ENCODE peak calls at places on chromosomes 6 and 20, in five cellular contexts. E is K562, N is fibroblast of lung, D is HepG2, P is H9. F is an unnamed sample. For H4K20me1, the result is how much of the 10 kb centered on the place peaks cover.

GRCh38 chr6:13538084-13538483 is 36.3 kb upstream of the SIRT5 start:
- DNase-seq in E (peak), N (peak), D (peak), P (no peak), F (peak)

GRCh38 chr6:156828280-156828703 is 51.1 kb downstream of the ARID1B start:
- DNase-seq in E (no peak), N (peak), D (peak), P (no peak), F (no peak)

GRCh38 chr6:63819831-63820230 is 184.2 kb downstream of the PHF3 start:
- DNase-seq in E (no peak), N (peak), D (no peak), P (no peak), F (no peak)

GRCh38 chr6:169099411-169100202 is 154.0 kb downstream of the THBS2 start:
- DNase-seq in E (no peak), N (peak), D (peak), P (peak), F (no peak)

GRCh38 chr20:63578224-63579016 is 4.4 kb upstream of the HELZ2 start:
- DNase-seq in E (no peak), N (no peak), D (no peak), P (no peak), F (no peak)

GRCh38 chr6:3414704-3415453 is 42.0 kb downstream of the SLC22A23 start:
- DNase-seq in E (peak), N (no peak), D (peak), P (peak), F (no peak)

GRCh38 chr6:165811512-165811911 is 148.5 kb upstream of the PDE10A start:
- DNase-seq in E (no peak), N (no peak), D (no peak), P (no peak), F (no peak)

GRCh38 chr6:28401172-28401571 is 1.6 kb upstream of the ZSCAN12 start:
- DNase-seq in E (no peak), N (peak), D (no peak), P (no peak), F (no peak)

GRCh38 chr20:34709836-34710567 is 5.9 kb downstream of the TP53INP2 start:
- DNase-seq in E (peak), N (no peak), D (no peak), P (peak), F (no peak)

GRCh38 chr6:43020847-43021246 is 576 bp upstream of the RRP36 start:
- DNase-seq in E (peak), N (peak), D (no peak), P (peak), F (no peak)

GRCh38 chr20:25321991-25322390 is 68.6 kb downstream of the ABHD12 start:
- DNase-seq in E (no peak), N (no peak), D (no peak), P (no peak), F (no peak)

GRCh38 chr20:56989516-56989915 is 276.9 kb downstream of the BMP7 start:
- DNase-seq in E (no peak), N (no peak), D (no peak), P (no peak), F (peak)

GRCh38 chr6:110541701-110542309 is 65.4 kb upstream of the SLC22A16 start:
- DNase-seq in E (no peak), N (no peak), D (no peak), P (no peak), F (no peak)

GRCh38 chr6:155604991-155605390 is 149.4 kb upstream of the NOX3 start:
- DNase-seq in E (no peak), N (no peak), D (no peak), P (no peak), F (no peak)

GRCh38 chr6:129609635-129610034 is 100.3 kb downstream of the ARHGAP18 start:
- DNase-seq in E (no peak), N (no peak), D (no peak), P (no peak), F (no peak)

GRCh38 chr6:52356017-52356416 is 5.9 kb upstream of the PAQR8 start:
- DNase-seq in E (no peak), N (no peak), D (no peak), P (no peak), F (no peak)

GRCh38 chr6:149648148-149649145 is at the start of gene KATNA1:
- DNase-seq in E (peak), N (peak), D (peak), P (peak), F (peak)

GRCh38 chr6:48826318-48826595 is 636.8 kb downstream of the MMUT start:
- DNase-seq in E (no peak), N (no peak), D (no peak), P (no peak), F (no peak)

GRCh38 chr6:19731286-19731685 is 105.9 kb upstream of the ID4 start:
- DNase-seq in E (no peak), N (peak), D (peak), P (no peak), F (no peak)

GRCh38 chr6:157060440-157060949 is 262.8 kb downstream of the TMEM242 start:
- DNase-seq in E (no peak), N (no peak), D (no peak), P (no peak), F (no peak)

GRCh38 chr20:36468149-36469000 is 72.9 kb upstream of the MYL9 start:
- DNase-seq in E (no peak), N (no peak), D (peak), P (no peak), F (no peak)

GRCh38 chr6:106913676-106914280 is 60.8 kb downstream of the CD24 start:
- DNase-seq in E (no peak), N (no peak), D (peak), P (no peak), F (no peak)

GRCh38 chr6:157235600-157236039 is 87.7 kb downstream of the TMEM242 start:
- DNase-seq in E (no peak), N (peak), D (peak), P (peak), F (no peak)

GRCh38 chr20:36579996-36580545 is 6.7 kb downstream of the TGIF2 start:
- DNase-seq in E (peak), N (peak), D (no peak), P (no peak), F (no peak)

GRCh38 chr20:9214676-9215075 is 145.8 kb downstream of the PLCB4 start:
- DNase-seq in E (no peak), N (peak), D (no peak), P (no peak), F (no peak)

GRCh38 chr6:5302995-5303622 is 41.8 kb downstream of the FARS2 start:
- DNase-seq in E (no peak), N (no peak), D (peak), P (peak), F (peak)

GRCh38 chr6:80523531-80523970 is 417.1 kb downstream of the BCKDHB start:
- DNase-seq in E (no peak), N (no peak), D (no peak), P (peak), F (no peak)

GRCh38 chr6:43083041-43083669 is 7.0 kb downstream of the PTK7 start:
- DNase-seq in E (no peak), N (no peak), D (no peak), P (no peak), F (no peak)

GRCh38 chr6:7175463-7175862 is 67.7 kb downstream of the RREB1 start:
- DNase-seq in E (no peak), N (peak), D (no peak), P (no peak), F (no peak)
- H4K20me1 ChIP-seq in E (under half), N (under half), D (under half), P (under half), F (under half)

GRCh38 chr6:8739454-8739853 is 304.1 kb upstream of the SLC35B3 start:
- DNase-seq in E (no peak), N (no peak), D (no peak), P (no peak), F (no peak)

GRCh38 chr6:8738951-8739350 is 303.6 kb upstream of the SLC35B3 start:
- DNase-seq in E (no peak), N (no peak), D (no peak), P (no peak), F (no peak)

DNA sequence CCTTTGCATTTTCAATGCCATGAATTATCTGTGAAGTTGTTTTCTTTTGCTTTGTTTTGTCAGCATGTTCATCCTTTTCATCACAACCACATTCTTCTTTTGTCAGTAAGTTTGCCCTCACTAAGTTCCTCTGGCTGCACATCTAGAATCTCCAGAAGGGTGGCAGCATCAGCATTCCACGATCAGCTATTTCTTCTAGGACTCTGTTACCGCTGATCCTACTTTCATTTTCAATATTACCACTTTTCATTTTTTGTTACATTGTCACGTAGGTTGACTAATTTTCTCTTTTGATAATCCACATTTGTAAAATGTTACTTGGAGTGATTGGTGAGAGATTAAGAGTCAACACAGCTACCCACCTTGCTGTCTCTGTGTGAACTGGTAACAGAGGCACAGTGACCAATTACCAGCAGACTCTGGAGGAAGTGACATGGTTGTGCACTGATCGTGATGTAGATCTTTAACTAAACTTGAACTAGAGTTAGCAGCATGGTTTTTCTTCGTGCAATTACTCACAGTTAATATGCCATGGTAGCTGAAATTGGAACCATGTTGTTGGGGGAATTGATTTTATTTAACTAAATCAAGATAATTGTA is 307.9 kb upstream of the SLC35B3 start:
- DNase-seq in E (no peak), N (no peak), D (peak), P (no peak), F (no peak)
- H2AFZ ChIP-seq in E (no peak), N (no peak), D (peak), P (no peak), F (peak)

GRCh38 chr6:12296255-12296573 is 6.1 kb downstream of the EDN1 start:
- DNase-seq in E (no peak), N (peak), D (peak), P (no peak), F (no peak)

GRCh38 chr6:12295558-12296254 is 5.5 kb downstream of the EDN1 start:
- DNase-seq in E (no peak), N (no peak), D (no peak), P (no peak), F (no peak)

GRCh38 chr6:12293931-12294800 is 4.0 kb downstream of the EDN1 start:
- DNase-seq in E (no peak), N (no peak), D (no peak), P (no peak), F (no peak)

GRCh38 chr6:12296604-12297003 is 6.4 kb downstream of the EDN1 start:
- DNase-seq in E (no peak), N (no peak), D (no peak), P (no peak), F (no peak)

DNA sequence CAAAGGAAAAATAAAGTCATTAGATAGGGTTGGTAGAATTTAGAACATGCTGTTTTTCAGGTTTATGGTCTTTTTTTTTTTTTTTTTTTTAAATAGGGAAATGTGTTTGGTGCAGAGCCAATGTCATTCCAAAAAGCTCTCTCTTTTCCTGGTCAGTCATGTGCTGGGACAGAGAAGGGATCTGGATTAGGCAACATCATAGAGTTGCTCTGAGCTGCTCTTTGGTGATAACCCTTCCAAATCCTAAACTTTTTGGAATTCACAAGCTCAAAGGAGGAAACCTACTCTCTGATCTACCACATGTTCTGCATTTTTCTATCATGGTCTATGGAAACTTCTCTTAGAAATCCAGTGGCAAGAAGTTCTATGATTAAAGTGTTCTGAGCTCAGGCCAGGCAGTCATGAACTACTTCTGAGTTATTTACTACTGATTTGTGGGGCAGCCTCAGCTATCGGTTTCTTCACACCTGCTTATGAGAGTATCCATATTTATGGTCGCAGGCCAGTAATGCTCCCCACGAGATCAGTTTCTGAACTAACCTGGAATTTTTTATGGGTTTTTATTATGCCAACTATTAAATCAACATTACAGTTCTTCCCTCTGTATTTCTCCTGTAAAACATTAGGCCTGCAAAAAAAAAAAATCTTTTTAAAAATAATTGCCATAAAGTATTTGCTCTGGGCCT is 4.8 kb downstream of the EDN1 start:
- DNase-seq in E (no peak), N (no peak), D (no peak), P (no peak), F (no peak)
- H4K20me1 ChIP-seq in E (under half), N (under half), D (under half), P (under half), F (under half)

DNA sequence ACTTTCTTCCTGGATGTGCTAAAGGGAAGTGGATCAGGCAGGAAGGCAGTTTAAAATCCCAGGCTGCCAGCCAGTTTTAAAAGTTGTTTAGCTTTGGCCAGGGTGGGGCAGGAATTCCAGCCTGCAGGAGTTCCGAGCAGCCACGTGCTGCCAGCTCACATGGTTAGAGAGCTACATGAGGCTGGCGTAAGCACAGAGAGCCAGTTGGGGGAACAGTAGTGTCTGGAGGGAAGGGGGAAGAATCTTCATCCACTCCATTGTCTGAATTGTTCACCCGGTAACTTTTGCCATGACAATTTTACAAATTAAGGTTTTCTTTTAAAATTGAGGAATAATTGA is 12.0 kb downstream of the CDC25B start:
- DNase-seq in E (no peak), N (peak), D (peak), P (no peak), F (no peak)
- H2AFZ ChIP-seq in E (no peak), N (no peak), D (peak), P (no peak), F (no peak)

GRCh38 chr6:109441069-109441816 is 719 bp downstream of the SMPD2 start:
- DNase-seq in E (peak), N (peak), D (peak), P (peak), F (peak)

GRCh38 chr6:109446072-109446471 is 5.5 kb downstream of the SMPD2 start:
- DNase-seq in E (peak), N (no peak), D (no peak), P (no peak), F (no peak)

GRCh38 chr6:109442393-109442924 is 1.9 kb downstream of the SMPD2 start:
- DNase-seq in E (no peak), N (no peak), D (no peak), P (no peak), F (no peak)

GRCh38 chr6:109445382-109445781 is 4.9 kb downstream of the SMPD2 start:
- DNase-seq in E (peak), N (no peak), D (no peak), P (no peak), F (no peak)

DNA sequence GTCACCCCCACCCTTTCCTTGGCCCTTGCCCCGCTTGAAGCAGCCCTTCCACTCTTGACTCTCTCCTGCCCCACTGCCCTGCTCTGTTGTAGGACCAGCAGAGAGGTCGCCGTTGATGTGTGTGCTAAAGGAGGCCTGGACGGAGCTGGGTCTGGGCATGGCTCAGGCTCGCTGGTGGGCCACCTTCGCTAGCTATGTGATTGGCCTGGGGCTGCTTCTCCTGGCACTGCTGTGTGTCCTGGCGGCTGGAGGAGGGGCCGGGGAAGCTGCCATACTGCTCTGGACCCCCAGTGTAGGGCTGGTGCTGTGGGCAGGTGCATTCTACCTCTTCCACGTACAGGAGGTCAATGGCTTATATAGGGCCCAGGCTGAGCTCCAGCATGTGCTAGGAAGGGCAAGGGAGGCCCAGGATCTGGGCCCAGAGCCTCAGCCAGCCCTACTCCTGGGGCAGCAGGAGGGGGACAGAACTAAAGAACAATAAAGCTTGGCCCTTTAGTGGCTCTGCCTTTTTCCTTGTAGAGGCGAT is 3.0 kb downstream of the SMPD2 start:
- DNase-seq in E (no peak), N (no peak), D (no peak), P (no peak), F (no peak)
- H4K20me1 ChIP-seq in E (under half), N (under half), D (under half), P (under half), F (under half)

GRCh38 chr6:138570716-138571020 is 71.4 kb upstream of the NHSL1 start:
- DNase-seq in E (no peak), N (peak), D (peak), P (no peak), F (no peak)

GRCh38 chr6:138571174-138571573 is 71.9 kb upstream of the NHSL1 start:
- DNase-seq in E (no peak), N (peak), D (peak), P (no peak), F (no peak)

GRCh38 chr6:138572200-138572875 is 73.0 kb upstream of the NHSL1 start:
- DNase-seq in E (no peak), N (peak), D (peak), P (peak), F (no peak)

GRCh38 chr6:138571585-138572199 is 72.4 kb upstream of the NHSL1 start:
- DNase-seq in E (no peak), N (peak), D (no peak), P (no peak), F (no peak)

DNA sequence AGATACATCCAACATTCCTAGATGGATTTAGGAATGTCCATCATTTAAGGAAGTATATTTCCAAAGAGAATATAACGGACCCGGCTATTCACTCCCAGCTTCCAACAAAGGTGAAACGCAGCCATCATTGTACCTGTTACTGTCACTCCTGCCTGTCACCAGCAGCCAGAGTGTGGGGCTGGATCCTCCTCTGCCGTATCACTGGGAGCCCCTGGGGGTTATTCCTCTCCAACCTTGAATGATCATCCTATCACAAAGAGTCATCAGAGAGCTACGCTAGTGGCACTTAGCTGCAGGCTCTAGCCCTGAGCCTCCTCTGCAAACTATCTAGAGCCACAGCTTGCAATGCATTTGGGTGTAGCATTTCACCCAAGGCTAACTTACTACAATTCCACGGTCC is 73.6 kb upstream of the NHSL1 start:
- DNase-seq in E (no peak), N (no peak), D (no peak), P (no peak), F (no peak)
- H2AFZ ChIP-seq in E (no peak), N (no peak), D (no peak), P (no peak), F (no peak)

DNA sequence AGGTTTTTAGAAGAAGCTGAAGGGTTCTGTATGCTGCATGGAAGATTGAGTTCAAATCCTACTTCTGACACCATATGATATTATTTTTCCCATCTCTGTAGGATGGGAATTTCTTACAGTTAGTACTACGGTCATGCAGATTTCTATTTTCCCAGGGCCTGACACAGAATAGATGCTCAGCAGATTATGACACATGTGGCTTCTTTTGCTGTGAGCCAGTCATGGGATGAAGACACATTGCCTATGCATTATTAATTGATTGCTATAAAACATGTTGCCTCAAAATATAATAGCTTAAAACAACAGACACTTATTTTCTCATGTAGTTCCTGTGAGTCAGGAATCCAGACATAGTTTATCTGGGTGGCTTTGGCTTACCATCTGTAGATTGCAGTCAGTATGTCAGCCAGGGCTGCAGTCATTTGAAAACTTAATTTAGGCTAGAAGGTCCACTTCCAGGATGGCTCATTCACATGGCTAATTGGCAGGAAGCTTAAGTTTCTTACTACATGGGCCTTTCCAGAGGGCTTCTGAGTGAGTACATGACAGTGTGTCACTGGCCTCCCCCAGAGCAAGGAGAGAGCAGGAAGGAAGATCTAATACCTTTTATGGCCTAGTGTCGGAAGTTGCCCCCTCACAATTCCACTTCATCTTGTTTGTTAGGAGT is 29.5 kb downstream of the TOP1 start:
- DNase-seq in E (no peak), N (peak), D (peak), P (no peak), F (no peak)
- H4K20me1 ChIP-seq in E (under half), N (under half), D (under half), P (under half), F (half or more)

GRCh38 chr20:59191756-59192532 is 28.3 kb downstream of the ZNF831 start:
- DNase-seq in E (no peak), N (no peak), D (no peak), P (no peak), F (no peak)

GRCh38 chr20:59195316-59195993 is 31.8 kb downstream of the ZNF831 start:
- DNase-seq in E (no peak), N (no peak), D (no peak), P (no peak), F (no peak)

GRCh38 chr20:59193325-59193724 is 29.7 kb downstream of the ZNF831 start:
- DNase-seq in E (no peak), N (no peak), D (no peak), P (no peak), F (no peak)

GRCh38 chr20:59192533-59192896 is 28.9 kb downstream of the ZNF831 start:
- DNase-seq in E (no peak), N (no peak), D (no peak), P (no peak), F (no peak)

GRCh38 chr20:59194023-59194935 is 30.7 kb downstream of the ZNF831 start:
- DNase-seq in E (no peak), N (no peak), D (no peak), P (no peak), F (no peak)
- H2AFZ ChIP-seq in E (no peak), N (no peak), D (no peak), P (no peak), F (no peak)